ENCODE peak calls at places on chromosome 21, in four cellular contexts. H, W, B and K are unnamed samples.

GRCh38 chr21:34552324-34553198 is 40.6 kb upstream of the KCNE1 start:
- DNase-seq in W (no peak), H (no peak), B (no peak), K (no peak)

GRCh38 chr21:46457801-46458314 is 833 bp upstream of the DIP2A start:
- DNase-seq in W (peak; percentile 22), B (no peak), H (peak; percentile 41), K (peak; percentile 77)

GRCh38 chr21:35860181-35860869 is 200.0 kb downstream of the SETD4 start:
- DNase-seq in B (no peak), W (no peak), H (no peak), K (no peak)

GRCh38 chr21:46559291-46559983 is 45.4 kb downstream of the S100B start:
- DNase-seq in B (no peak), W (no peak), H (no peak), K (peak; percentile 38)

GRCh38 chr21:46122241-46122671 is 24.3 kb downstream of the COL6A2 start:
- DNase-seq in W (no peak), H (peak; percentile 14), B (peak; percentile 20), K (peak; percentile 57)

GRCh38 chr21:46599251-46599572 is 5.7 kb downstream of the S100B start:
- DNase-seq in B (no peak), H (no peak), W (peak; percentile 33), K (no peak)

GRCh38 chr21:35465750-35466149 is 416.6 kb upstream of the RUNX1 start:
- DNase-seq in B (no peak), H (no peak), W (no peak), K (no peak)

GRCh38 chr21:23162213-23162946 is 2164.2 kb downstream of the NCAM2 start:
- DNase-seq in H (no peak), B (no peak), W (no peak), K (no peak)

GRCh38 chr21:9758888-9759287 is 762.5 kb upstream of the TPTE start:
- DNase-seq in B (no peak), H (no peak), W (no peak), K (no peak)

GRCh38 chr21:34830386-34831140 is 161.8 kb downstream of the CLIC6 start:
- DNase-seq in W (no peak), B (no peak), H (no peak), K (no peak)

GRCh38 chr21:46622226-46622625 is 13.2 kb upstream of the PRMT2 start:
- DNase-seq in H (peak; percentile 42), W (no peak), B (no peak), K (peak; percentile 76)

GRCh38 chr21:31343680-31344480 is at the start of gene TIAM1:
- DNase-seq in W (peak; percentile 64), H (peak; percentile 68), B (peak; percentile 15), K (peak; percentile 80)

DNA sequence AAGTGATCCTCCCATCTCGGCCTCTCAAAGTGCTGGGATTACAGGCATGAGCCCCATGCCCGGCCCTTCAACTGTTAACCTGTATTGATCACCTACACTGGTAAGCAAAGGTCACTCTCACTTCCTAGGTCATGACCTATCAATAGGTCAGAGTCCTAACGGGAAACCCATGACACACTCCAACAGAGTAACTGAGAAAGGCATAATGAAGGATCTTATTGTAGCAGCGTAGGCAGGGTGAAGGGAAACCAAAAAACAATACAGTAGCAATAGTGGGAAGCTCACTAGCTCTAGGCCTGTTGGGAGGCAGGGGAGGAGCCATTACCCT is 19.5 kb upstream of the IFNAR1 start:
- DNase-seq in H (no peak), W (no peak), B (no peak), K (no peak)
- H3K4me1 ChIP-seq in H (peaks cover 19% of the 10 kb centered on the region), W (no peaks in the 10 kb centered on the region), B (no peaks in the 10 kb centered on the region), K (peaks cover 14% of the 10 kb centered on the region)

GRCh38 chr21:26964379-26964778 is 2.5 kb downstream of the ADAMTS5 start:
- DNase-seq in W (no peak), H (peak; percentile 66), B (peak; percentile 86), K (peak; percentile 92)
- H3K4me3 ChIP-seq in W (no peak overlapping the region), H (peak overlapping the region; percentile 76), B (peak overlapping the region; percentile 72), K (peak overlapping the region; percentile 61)

GRCh38 chr21:44353200-44353970 is at the start of gene TRPM2:
- DNase-seq in B (peak; percentile 70), W (peak; percentile 45), H (peak; percentile 72), K (no peak)
- H3K4me1 ChIP-seq in B (no peaks in the 10 kb centered on the region), W (no peaks in the 10 kb centered on the region), H (peaks cover 4% of the 10 kb centered on the region), K (peaks cover 10% of the 10 kb centered on the region)

GRCh38 chr21:41066086-41066938 is 101.6 kb upstream of the BACE2 start:
- DNase-seq in B (no peak), H (peak; percentile 31), W (no peak), K (no peak)

GRCh38 chr21:41065539-41065938 is 102.4 kb upstream of the BACE2 start:
- DNase-seq in B (no peak), W (no peak), H (no peak), K (no peak)

GRCh38 chr21:41069305-41069642 is 98.7 kb upstream of the BACE2 start:
- DNase-seq in H (no peak), B (no peak), W (no peak), K (no peak)

GRCh38 chr21:41071410-41071809 is 96.5 kb upstream of the BACE2 start:
- DNase-seq in H (no peak), B (no peak), W (no peak), K (no peak)

GRCh38 chr21:41068411-41069304 is 99.3 kb upstream of the BACE2 start:
- DNase-seq in H (peak; percentile 80), B (peak; percentile 50), W (peak; percentile 71), K (peak; percentile 88)
- H3K4me3 ChIP-seq in H (peak overlapping the region; percentile 57), B (no peak overlapping the region), W (no peak overlapping the region), K (no peak overlapping the region)

GRCh38 chr21:38474796-38475195 is 23.5 kb downstream of the ERG start:
- DNase-seq in H (no peak), W (no peak), B (no peak), K (no peak)

GRCh38 chr21:38471766-38472165 is 26.5 kb downstream of the ERG start:
- DNase-seq in W (no peak), B (no peak), H (no peak), K (no peak)

GRCh38 chr21:38474124-38474523 is 24.2 kb downstream of the ERG start:
- DNase-seq in H (no peak), W (no peak), B (no peak), K (no peak)

GRCh38 chr21:38470762-38471161 is 27.5 kb downstream of the ERG start:
- DNase-seq in H (no peak), W (no peak), B (no peak), K (no peak)

GRCh38 chr21:38472709-38473108 is 25.6 kb downstream of the ERG start:
- DNase-seq in H (no peak), B (no peak), W (no peak), K (no peak)
- H3K4me1 ChIP-seq in H (peaks cover 73% of the 10 kb centered on the region), B (no peaks in the 10 kb centered on the region), W (no peaks in the 10 kb centered on the region), K (no peaks in the 10 kb centered on the region)

GRCh38 chr21:45072963-45073300 is 1.4 kb upstream of the ADARB1 start:
- DNase-seq in W (no peak), H (no peak), B (no peak), K (peak; percentile 54)
- H3K4me3 ChIP-seq in W (no peak overlapping the region), H (peak overlapping the region; percentile 97), B (no peak overlapping the region), K (no peak overlapping the region)

GRCh38 chr21:43809853-43810504 is 20.6 kb downstream of the RRP1 start:
- DNase-seq in W (no peak), B (no peak), H (no peak), K (no peak)
- H3K4me1 ChIP-seq in W (no peaks in the 10 kb centered on the region), B (no peaks in the 10 kb centered on the region), H (peaks cover 14% of the 10 kb centered on the region), K (peaks cover 10% of the 10 kb centered on the region)

DNA sequence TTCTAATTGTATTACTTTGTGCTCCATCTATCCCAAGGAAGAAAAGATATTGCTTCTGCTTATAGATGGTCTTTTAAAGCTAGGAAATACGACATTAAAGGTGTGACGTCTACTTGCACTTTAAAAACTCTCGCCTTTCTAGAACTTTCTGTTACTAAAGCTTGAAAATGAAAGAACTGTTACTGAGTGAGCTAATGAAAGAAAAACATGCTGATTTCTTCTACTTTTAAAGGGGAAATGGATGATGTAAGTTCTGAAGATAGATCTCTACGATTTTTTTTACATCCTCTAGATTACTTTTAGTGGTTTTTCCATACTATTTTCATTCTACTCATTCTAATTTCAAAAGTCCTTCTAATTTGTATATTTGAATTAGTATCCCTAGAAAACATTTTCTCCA is 387.5 kb downstream of the USP25 start:
- DNase-seq in W (no peak), H (no peak), B (no peak), K (no peak)
- H3K4me3 ChIP-seq in W (no peak overlapping the region), H (peak overlapping the region; percentile 30), B (no peak overlapping the region), K (no peak overlapping the region)

GRCh38 chr21:42223826-42224575 is 5.1 kb downstream of the ABCG1 start:
- DNase-seq in H (no peak), W (no peak), B (no peak), K (peak; percentile 58)
- H3K4me1 ChIP-seq in H (peaks cover 55% of the 10 kb centered on the region), W (no peaks in the 10 kb centered on the region), B (no peaks in the 10 kb centered on the region), K (peaks cover 54% of the 10 kb centered on the region)

GRCh38 chr21:41207401-41208388 is 39.7 kb downstream of the BACE2 start:
- DNase-seq in B (peak; percentile 34), W (peak; percentile 62), H (peak; percentile 78), K (peak; percentile 89)
- H3K4me3 ChIP-seq in B (no peak overlapping the region), W (no peak overlapping the region), H (peak overlapping the region; percentile 50), K (no peak overlapping the region)